ENCODE peak calls at places on chromosome 16, in five cellular contexts. One of them, this sample, is unnamed.

GRCh38 chr16:88128556-88128955 is 177.3 kb downstream of the BANP start:
- DNase-seq in IMR-90: no peak
- DNase-seq in GM12878: no peak
- DNase-seq in A549: no peak
- DNase-seq in K562: no peak
- DNase-seq in this sample: no peak

GRCh38 chr16:48895142-48895541 is 285.2 kb upstream of the N4BP1 start:
- DNase-seq in IMR-90: no peak
- DNase-seq in GM12878: no peak
- DNase-seq in A549: no peak
- DNase-seq in K562: no peak
- DNase-seq in this sample: no peak

GRCh38 chr16:87956169-87956770 is 5.0 kb downstream of the BANP start:
- DNase-seq in IMR-90: peak; percentile 83
- DNase-seq in GM12878: peak; percentile 42
- DNase-seq in A549: no peak
- DNase-seq in K562: peak; percentile 38
- DNase-seq in this sample: no peak

GRCh38 chr16:55047331-55047730 is 116.7 kb downstream of the IRX5 start:
- DNase-seq in IMR-90: no peak
- DNase-seq in GM12878: no peak
- DNase-seq in A549: no peak
- DNase-seq in K562: no peak
- DNase-seq in this sample: no peak

GRCh38 chr16:13453938-13454553 is 465.9 kb upstream of the ERCC4 start:
- DNase-seq in IMR-90: no peak
- DNase-seq in GM12878: no peak
- DNase-seq in A549: peak; percentile 14
- DNase-seq in K562: peak; percentile 41
- DNase-seq in this sample: peak; percentile 33

GRCh38 chr16:16015849-16016248 is 66.4 kb downstream of the ABCC1 start:
- DNase-seq in IMR-90: no peak
- DNase-seq in GM12878: no peak
- DNase-seq in A549: no peak
- DNase-seq in K562: no peak
- DNase-seq in this sample: no peak

GRCh38 chr16:49701867-49702494 is 153.9 kb downstream of the ZNF423 start:
- DNase-seq in IMR-90: no peak
- DNase-seq in GM12878: no peak
- DNase-seq in A549: no peak
- DNase-seq in K562: no peak
- DNase-seq in this sample: no peak

GRCh38 chr16:31842864-31843263 is 30.7 kb upstream of the ZNF267 start:
- DNase-seq in IMR-90: no peak
- DNase-seq in GM12878: no peak
- DNase-seq in A549: no peak
- DNase-seq in K562: no peak
- DNase-seq in this sample: no peak

GRCh38 chr16:84640145-84640544 is 8.2 kb upstream of the KLHL36 start:
- DNase-seq in IMR-90: no peak
- DNase-seq in GM12878: no peak
- DNase-seq in A549: no peak
- DNase-seq in K562: no peak
- DNase-seq in this sample: no peak

GRCh38 chr16:86854895-86855294 is 276.5 kb downstream of the FOXL1 start:
- DNase-seq in IMR-90: peak; percentile 77
- DNase-seq in GM12878: no peak
- DNase-seq in A549: peak; percentile 14
- DNase-seq in K562: no peak
- DNase-seq in this sample: no peak

GRCh38 chr16:52191533-52192134 is 355.3 kb downstream of the TOX3 start:
- DNase-seq in IMR-90: peak; percentile 58
- DNase-seq in GM12878: peak; percentile 15
- DNase-seq in A549: peak; percentile 41
- DNase-seq in K562: peak; percentile 74
- DNase-seq in this sample: peak; percentile 46
- TF ChIP-seq RCOR1 in IMR-90: no peak
- TF ChIP-seq RCOR1 in GM12878: no peak
- TF ChIP-seq RCOR1 in A549: no peak
- TF ChIP-seq RCOR1 in K562: no peak
- TF ChIP-seq RCOR1 in this sample: no peak

GRCh38 chr16:27366687-27367462 is 35.1 kb upstream of the IL21R start:
- DNase-seq in IMR-90: no peak
- DNase-seq in GM12878: no peak
- DNase-seq in A549: no peak
- DNase-seq in K562: peak; percentile 15
- DNase-seq in this sample: peak; percentile 21

GRCh38 chr16:27363246-27363632 is 38.7 kb upstream of the IL21R start:
- DNase-seq in IMR-90: no peak
- DNase-seq in GM12878: no peak
- DNase-seq in A549: no peak
- DNase-seq in K562: no peak
- DNase-seq in this sample: no peak

GRCh38 chr16:27364493-27365141 is 37.4 kb upstream of the IL21R start:
- DNase-seq in IMR-90: no peak
- DNase-seq in GM12878: no peak
- DNase-seq in A549: peak; percentile 44
- DNase-seq in K562: no peak
- DNase-seq in this sample: no peak

GRCh38 chr16:27363797-27364196 is 38.2 kb upstream of the IL21R start:
- DNase-seq in IMR-90: no peak
- DNase-seq in GM12878: no peak
- DNase-seq in A549: no peak
- DNase-seq in K562: no peak
- DNase-seq in this sample: no peak

GRCh38 chr16:27365142-27366089 is 36.6 kb upstream of the IL21R start:
- DNase-seq in IMR-90: peak; percentile 84
- DNase-seq in GM12878: no peak
- DNase-seq in A549: no peak
- DNase-seq in K562: no peak
- DNase-seq in this sample: no peak
- TF ChIP-seq RCOR1 in IMR-90: no peak
- TF ChIP-seq RCOR1 in GM12878: no peak
- TF ChIP-seq RCOR1 in A549: no peak
- TF ChIP-seq RCOR1 in K562: no peak
- TF ChIP-seq RCOR1 in this sample: no peak

GRCh38 chr16:30740364-30741251 is 7.6 kb upstream of the PHKG2 start:
- DNase-seq in IMR-90: peak; percentile 55
- DNase-seq in GM12878: no peak
- DNase-seq in A549: peak; percentile 92
- DNase-seq in K562: peak; percentile 61
- DNase-seq in this sample: no peak
- TF ChIP-seq RCOR1 in IMR-90: no peak
- TF ChIP-seq RCOR1 in GM12878: no peak
- TF ChIP-seq RCOR1 in A549: no peak
- TF ChIP-seq RCOR1 in K562: no peak
- TF ChIP-seq RCOR1 in this sample: no peak

DNA sequence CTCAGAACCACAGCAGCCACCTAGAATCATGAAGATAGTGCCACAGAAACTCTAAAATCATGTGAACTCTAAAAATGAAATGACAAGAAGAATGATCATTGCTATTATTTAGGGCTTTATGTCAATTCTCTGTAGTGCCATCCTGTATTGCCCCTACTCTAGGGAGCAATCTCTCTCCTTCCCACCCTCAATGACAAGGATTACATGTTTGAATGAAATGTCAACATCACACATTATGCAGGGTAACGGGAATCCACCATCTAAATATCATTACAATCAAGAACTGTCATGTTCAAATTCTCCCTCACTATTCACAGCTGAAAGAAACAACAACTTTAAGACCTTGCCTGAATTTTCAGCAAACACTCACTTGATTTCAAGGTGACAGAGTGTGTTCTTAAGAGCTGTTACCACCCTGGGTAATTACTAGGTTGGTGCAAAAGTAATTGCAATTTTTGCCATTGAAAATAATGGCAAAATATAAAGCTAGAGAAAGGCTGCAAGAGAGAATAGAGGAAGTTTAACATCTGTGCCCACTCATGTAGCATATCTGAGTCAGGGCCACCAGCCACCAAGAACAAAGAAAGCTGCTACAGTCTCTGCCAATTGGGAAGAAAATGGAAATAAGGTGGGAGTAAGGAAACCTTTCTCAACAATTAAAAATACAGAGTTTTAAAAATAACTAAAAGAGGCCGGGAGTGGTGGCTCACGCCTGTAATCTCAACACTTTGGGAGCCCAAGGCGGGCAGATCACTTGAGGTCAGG is 112.8 kb upstream of the PSMD7 start:
- DNase-seq in IMR-90: no peak
- DNase-seq in GM12878: no peak
- DNase-seq in A549: no peak
- DNase-seq in K562: no peak
- DNase-seq in this sample: no peak
- TF ChIP-seq RCOR1 in IMR-90: no peak
- TF ChIP-seq RCOR1 in GM12878: no peak
- TF ChIP-seq RCOR1 in A549: no peak
- TF ChIP-seq RCOR1 in K562: no peak
- TF ChIP-seq RCOR1 in this sample: no peak

GRCh38 chr16:71254832-71255560 is 24.5 kb upstream of the HYDIN start:
- DNase-seq in IMR-90: no peak
- DNase-seq in GM12878: no peak
- DNase-seq in A549: no peak
- DNase-seq in K562: no peak
- DNase-seq in this sample: no peak
- TF ChIP-seq RCOR1 in IMR-90: no peak
- TF ChIP-seq RCOR1 in GM12878: no peak
- TF ChIP-seq RCOR1 in A549: no peak
- TF ChIP-seq RCOR1 in K562: no peak
- TF ChIP-seq RCOR1 in this sample: no peak

GRCh38 chr16:4320030-4320429 is 4.2 kb downstream of the GLIS2 start:
- DNase-seq in IMR-90: no peak
- DNase-seq in GM12878: no peak
- DNase-seq in A549: no peak
- DNase-seq in K562: no peak
- DNase-seq in this sample: no peak

GRCh38 chr16:4317471-4318170 is 1.8 kb downstream of the GLIS2 start:
- DNase-seq in IMR-90: no peak
- DNase-seq in GM12878: no peak
- DNase-seq in A549: no peak
- DNase-seq in K562: no peak
- DNase-seq in this sample: no peak

GRCh38 chr16:4318171-4318910 is 2.5 kb downstream of the GLIS2 start:
- DNase-seq in IMR-90: no peak
- DNase-seq in GM12878: no peak
- DNase-seq in A549: no peak
- DNase-seq in K562: no peak
- DNase-seq in this sample: no peak

GRCh38 chr16:4320571-4321137 is 4.8 kb downstream of the GLIS2 start:
- DNase-seq in IMR-90: no peak
- DNase-seq in GM12878: no peak
- DNase-seq in A549: no peak
- DNase-seq in K562: no peak
- DNase-seq in this sample: no peak

GRCh38 chr16:4319454-4319853 is 3.6 kb downstream of the GLIS2 start:
- DNase-seq in IMR-90: no peak
- DNase-seq in GM12878: no peak
- DNase-seq in A549: no peak
- DNase-seq in K562: peak; percentile 51
- DNase-seq in this sample: no peak
- TF ChIP-seq RCOR1 in IMR-90: no peak
- TF ChIP-seq RCOR1 in GM12878: no peak
- TF ChIP-seq RCOR1 in A549: no peak
- TF ChIP-seq RCOR1 in K562: no peak
- TF ChIP-seq RCOR1 in this sample: no peak

GRCh38 chr16:89577055-89577759 is 1.6 kb downstream of the CPNE7 start:
- DNase-seq in IMR-90: no peak
- DNase-seq in GM12878: no peak
- DNase-seq in A549: no peak
- DNase-seq in K562: no peak
- DNase-seq in this sample: no peak

GRCh38 chr16:89573826-89574680 is 1.5 kb upstream of the CPNE7 start:
- DNase-seq in IMR-90: no peak
- DNase-seq in GM12878: no peak
- DNase-seq in A549: no peak
- DNase-seq in K562: no peak
- DNase-seq in this sample: no peak

GRCh38 chr16:89576173-89577054 is 856 bp downstream of the CPNE7 start:
- DNase-seq in IMR-90: no peak
- DNase-seq in GM12878: no peak
- DNase-seq in A549: no peak
- DNase-seq in K562: peak; percentile 43
- DNase-seq in this sample: no peak

GRCh38 chr16:89574681-89575246 is 794 bp upstream of the CPNE7 start:
- DNase-seq in IMR-90: peak; percentile 61
- DNase-seq in GM12878: no peak
- DNase-seq in A549: peak; percentile 92
- DNase-seq in K562: peak; percentile 86
- DNase-seq in this sample: no peak

DNA sequence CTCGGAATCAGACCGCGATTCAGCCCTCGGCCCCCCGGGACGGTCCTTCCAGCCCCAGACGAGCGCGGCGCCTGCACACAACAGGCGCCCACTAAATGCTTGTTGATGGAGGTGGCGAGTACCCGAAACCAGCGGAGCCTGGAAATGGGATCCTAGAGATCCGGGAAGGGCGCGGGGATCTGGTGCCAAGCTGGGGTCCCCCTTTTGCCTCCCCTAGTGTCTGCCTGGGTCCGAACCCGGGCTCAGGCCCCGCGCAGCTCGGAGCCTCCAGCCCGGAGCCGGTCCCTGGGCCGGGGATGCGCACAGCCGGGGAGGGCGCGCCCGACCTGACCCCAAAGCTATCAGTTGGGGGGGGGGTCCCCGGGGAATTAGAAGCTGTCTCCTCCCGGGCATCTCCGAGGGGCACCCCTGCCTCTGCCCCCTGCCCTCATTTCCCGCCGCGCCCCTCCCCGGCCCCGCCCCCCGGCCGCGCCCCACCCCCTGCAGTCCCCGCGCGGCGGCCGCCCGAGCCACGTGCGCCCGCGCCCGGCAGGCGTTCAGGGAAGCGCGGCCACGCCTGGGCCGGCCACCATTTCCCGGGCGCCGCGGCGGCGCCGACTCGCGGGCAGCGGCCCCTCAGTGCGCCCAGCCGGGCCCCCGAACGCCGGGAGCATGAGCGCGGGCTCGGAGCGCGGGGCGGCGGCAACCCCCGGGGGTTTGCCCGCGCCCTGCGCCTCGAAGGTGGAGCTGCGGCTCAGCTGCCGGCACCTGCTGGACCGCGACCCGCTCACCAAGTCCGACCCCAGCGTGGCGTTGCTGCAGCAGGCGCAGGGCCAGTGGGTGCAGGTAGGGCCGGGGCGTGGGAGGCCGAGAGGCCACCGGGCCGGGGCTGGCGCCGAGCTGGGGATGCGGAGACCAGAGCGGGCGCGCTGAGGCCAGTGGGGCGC is at the start of gene CPNE7:
- DNase-seq in IMR-90: no peak
- DNase-seq in GM12878: no peak
- DNase-seq in A549: peak; percentile 60
- DNase-seq in K562: peak; percentile 79
- DNase-seq in this sample: peak; percentile 55
- TF ChIP-seq RCOR1 in IMR-90: no peak
- TF ChIP-seq RCOR1 in GM12878: no peak
- TF ChIP-seq RCOR1 in A549: no peak
- TF ChIP-seq RCOR1 in K562: no peak
- TF ChIP-seq RCOR1 in this sample: no peak